ENCODE peak calls at places on chromosomes 4 and X, in nine cellular contexts. M is stimulated activated CD8-positive, alpha-beta memory T cell treated with anti-CD3 and anti-CD28 coated beads, Interleukin-7, amount 100 ng/mL, for 4 hours; X is endothelial cell; A is lung; E is PC-3; Q is C1 segment of cervical spinal cord; I is HEK293T; D is T-cell; V is cardiac fibroblast. C is an unnamed sample.

GRCh38 chr4:65668201-65669007 is 1.9 kb downstream of the EPHA5 start:
- DNase-seq in A (no peak), X (peak), Q (peak), I (no peak), E (peak), V (peak), M (no peak), D (no peak), C (no peak)

GRCh38 chr4:68326146-68326545 is 23.7 kb downstream of the YTHDC1 start:
- DNase-seq in Q (no peak), X (no peak), M (no peak), A (no peak), E (no peak), D (no peak), I (no peak), V (no peak), C (no peak)

GRCh38 chr4:119189638-119190037 is 22.9 kb upstream of the USP53 start:
- DNase-seq in V (peak), Q (no peak), M (no peak), E (no peak), X (no peak), D (no peak), I (no peak), A (no peak), C (no peak)

GRCh38 chr4:108774809-108775530 is 12.1 kb upstream of the ETNPPL start:
- DNase-seq in X (no peak), E (no peak), Q (peak), V (no peak), M (no peak), I (no peak), D (no peak), A (peak), C (no peak)

GRCh38 chr4:139556735-139557505 is 901 bp upstream of the SETD7 start:
- DNase-seq in E (peak), A (peak), V (no peak), Q (peak), D (peak), X (peak), I (peak), M (peak), C (peak)

GRCh38 chrX:115892787-115893671 is 277.5 kb upstream of the AGTR2 start:
- DNase-seq in Q (peak), X (no peak), D (no peak), A (peak), M (no peak), I (peak), V (peak), E (peak), C (no peak)

GRCh38 chrX:96619588-96619987 is 65.1 kb upstream of the DIAPH2 start:
- DNase-seq in Q (no peak), E (peak), D (no peak), X (no peak), A (no peak), V (peak), M (no peak), I (no peak), C (no peak)

GRCh38 chr4:144894525-144894924 is 203.5 kb downstream of the ANAPC10 start:
- DNase-seq in A (no peak), V (peak), X (no peak), I (no peak), M (no peak), Q (no peak), E (peak), D (no peak), C (no peak)

GRCh38 chrX:40176256-40176978 is 78.7 kb upstream of the BCOR start:
- DNase-seq in E (peak), Q (peak), I (no peak), X (peak), D (peak), V (peak), M (peak), A (peak), C (peak)

GRCh38 chrX:131977619-131978018 is 45.5 kb upstream of the STK26 start:
- DNase-seq in X (no peak), E (peak), D (no peak), Q (no peak), A (no peak), I (no peak), V (no peak), M (no peak), C (no peak)

GRCh38 chr4:48254381-48255072 is 15.1 kb downstream of the TEC start:
- DNase-seq in V (peak), A (peak), M (no peak), D (no peak), I (no peak), X (no peak), Q (no peak), E (no peak), C (no peak)

GRCh38 chrX:119481218-119481875 is 13.1 kb downstream of the SLC25A5 start:
- DNase-seq in M (no peak), V (peak), D (no peak), A (peak), Q (no peak), E (no peak), X (no peak), I (no peak), C (no peak)

GRCh38 chrX:7987160-7987992 is 60.2 kb upstream of the PNPLA4 start:
- DNase-seq in M (no peak), E (peak), I (no peak), D (no peak), X (no peak), Q (no peak), V (no peak), A (no peak), C (no peak)

GRCh38 chrX:41870719-41871151 is 52.6 kb downstream of the CASK start:
- DNase-seq in A (peak), I (no peak), E (no peak), D (no peak), Q (no peak), M (no peak), X (no peak), V (no peak), C (no peak)

GRCh38 chrX:13485167-13485566 is 84.2 kb upstream of the EGFL6 start:
- DNase-seq in Q (no peak), I (no peak), A (no peak), E (peak), V (no peak), X (no peak), M (no peak), D (no peak), C (no peak)

GRCh38 chr4:7073526-7074390 is 5.9 kb upstream of the GRPEL1 start:
- DNase-seq in Q (no peak), D (no peak), A (no peak), V (peak), X (peak), E (peak), M (no peak), I (peak), C (no peak)

GRCh38 chr4:43651991-43652390 is 759.5 kb downstream of the GRXCR1 start:
- DNase-seq in A (no peak), E (peak), I (no peak), X (no peak), Q (no peak), D (no peak), M (no peak), V (no peak), C (no peak)

GRCh38 chr4:146359771-146360170 is 145.4 kb downstream of the REELD1 start:
- DNase-seq in X (no peak), A (no peak), I (no peak), E (no peak), Q (no peak), M (no peak), D (no peak), V (no peak), C (no peak)

GRCh38 chrX:153564047-153564606 is 34.8 kb downstream of the CCNQ start:
- DNase-seq in I (no peak), D (no peak), M (no peak), Q (no peak), V (peak), E (no peak), A (no peak), X (no peak), C (no peak)

GRCh38 chr4:82782626-82783025 is 16.0 kb downstream of the SCD5 start:
- DNase-seq in D (no peak), Q (no peak), A (no peak), E (no peak), V (no peak), X (no peak), I (no peak), M (no peak), C (no peak)

GRCh38 chrX:68462197-68462596 is 28.9 kb upstream of the OPHN1 start:
- DNase-seq in Q (no peak), X (no peak), I (no peak), V (peak), D (no peak), A (no peak), M (no peak), E (peak), C (no peak)

GRCh38 chr4:142128529-142128928 is 492.1 kb downstream of the IL15 start:
- DNase-seq in M (no peak), D (no peak), X (peak), Q (no peak), E (no peak), V (peak), I (no peak), A (no peak), C (no peak)

GRCh38 chr4:45795165-45795564 is 328.7 kb downstream of the GABRG1 start:
- DNase-seq in A (no peak), D (no peak), X (no peak), Q (no peak), M (no peak), I (no peak), V (no peak), E (no peak), C (no peak)

GRCh38 chr4:43968041-43968440 is 480.6 kb downstream of the KCTD8 start:
- DNase-seq in A (no peak), D (no peak), X (no peak), V (no peak), Q (no peak), E (no peak), I (no peak), M (no peak), C (no peak)

GRCh38 chrX:37509349-37509748 is 62.1 kb upstream of the LANCL3 start:
- DNase-seq in X (peak), A (no peak), M (no peak), E (peak), D (no peak), V (peak), Q (no peak), I (peak), C (no peak)